ENCODE peak calls at places on chromosomes 2 and 18, in eight cellular contexts. E is A549, X is HepG2, V is K562, W is HCT116, K is GM12878, O is endothelial cell of umbilical vein, Q is H1. H is an unnamed sample.
A peak's percentile ranks its signal among the peaks of the same experiment; 100 is the strongest.

GRCh38 chr2:11753452-11753885 is 7.0 kb downstream of the LPIN1 start:
- DNase-seq in E (no peak), W (no peak), K (peak; percentile 93), Q (no peak), O (peak; percentile 85), X (no peak), V (peak; percentile 34), H (peak; percentile 82)

GRCh38 chr2:27441958-27442281 is 261 bp upstream of the KRTCAP3 start:
- DNase-seq in O (no peak), X (no peak), E (no peak), W (no peak), Q (no peak), V (no peak), K (no peak), H (no peak)

GRCh38 chr18:47175283-47175894 is 775 bp downstream of the IER3IP1 start:
- DNase-seq in K (no peak), Q (no peak), V (no peak), E (no peak), W (no peak), O (peak; percentile 27), X (no peak), H (no peak)

GRCh38 chr2:12606472-12607000 is 110.2 kb upstream of the TRIB2 start:
- DNase-seq in W (no peak), E (no peak), Q (no peak), K (no peak), V (no peak), O (peak; percentile 8), X (peak; percentile 6), H (peak; percentile 25)

GRCh38 chr2:200590090-200590489 is 4.3 kb downstream of the AOX1 start:
- DNase-seq in E (no peak), O (no peak), V (no peak), X (no peak), K (no peak), Q (no peak), W (no peak), H (no peak)

GRCh38 chr2:79512442-79513401 is at the start of gene CTNNA2:
- DNase-seq in Q (peak; percentile 89), O (no peak), E (peak; percentile 62), X (peak; percentile 46), V (peak; percentile 90), W (no peak), K (no peak), H (no peak)

GRCh38 chr18:26017929-26018328 is 72.5 kb downstream of the SS18 start:
- DNase-seq in Q (no peak), V (no peak), K (no peak), E (peak; percentile 4), X (no peak), O (peak; percentile 25), W (no peak), H (peak; percentile 4)

GRCh38 chr2:73021371-73022010 is 50.0 kb downstream of the SFXN5 start:
- DNase-seq in V (no peak), X (peak; percentile 80), E (no peak), Q (peak; percentile 24), O (peak; percentile 7), K (no peak), W (no peak), H (no peak)

GRCh38 chr2:207048421-207048820 is 109.1 kb downstream of the CPO start:
- DNase-seq in X (no peak), Q (no peak), W (no peak), K (no peak), O (no peak), E (no peak), V (no peak), H (no peak)

GRCh38 chr2:3344897-3345296 is 32.7 kb downstream of the EIPR1 start:
- DNase-seq in Q (no peak), X (no peak), K (no peak), O (no peak), E (no peak), W (no peak), V (no peak), H (no peak)

GRCh38 chr2:102975996-102976636 is 214.3 kb downstream of the TMEM182 start:
- DNase-seq in Q (peak; percentile 54), O (no peak), K (no peak), X (peak; percentile 50), W (peak; percentile 16), V (peak; percentile 15), E (peak; percentile 55), H (peak; percentile 49)

GRCh38 chr2:225040862-225041209 is 1.4 kb downstream of the DOCK10 start:
- DNase-seq in X (no peak), O (no peak), E (peak; percentile 41), W (no peak), V (no peak), K (no peak), Q (no peak), H (no peak)

GRCh38 chr18:59345556-59345955 is 13.5 kb downstream of the LMAN1 start:
- DNase-seq in E (no peak), K (no peak), W (no peak), O (no peak), Q (no peak), X (no peak), V (no peak), H (no peak)

GRCh38 chr2:127771756-127772155 is 39.2 kb downstream of the WDR33 start:
- DNase-seq in V (no peak), X (no peak), Q (no peak), K (no peak), E (peak; percentile 38), O (peak; percentile 10), W (no peak), H (no peak)

GRCh38 chr2:76684762-76685161 is 837.4 kb downstream of the LRRTM4 start:
- DNase-seq in Q (no peak), X (no peak), V (no peak), O (no peak), E (no peak), W (no peak), K (no peak), H (no peak)

GRCh38 chr18:48899558-48900174 is 51.1 kb downstream of the SMAD7 start:
- DNase-seq in Q (no peak), X (no peak), V (no peak), O (no peak), K (no peak), W (no peak), E (no peak), H (no peak)

DNA sequence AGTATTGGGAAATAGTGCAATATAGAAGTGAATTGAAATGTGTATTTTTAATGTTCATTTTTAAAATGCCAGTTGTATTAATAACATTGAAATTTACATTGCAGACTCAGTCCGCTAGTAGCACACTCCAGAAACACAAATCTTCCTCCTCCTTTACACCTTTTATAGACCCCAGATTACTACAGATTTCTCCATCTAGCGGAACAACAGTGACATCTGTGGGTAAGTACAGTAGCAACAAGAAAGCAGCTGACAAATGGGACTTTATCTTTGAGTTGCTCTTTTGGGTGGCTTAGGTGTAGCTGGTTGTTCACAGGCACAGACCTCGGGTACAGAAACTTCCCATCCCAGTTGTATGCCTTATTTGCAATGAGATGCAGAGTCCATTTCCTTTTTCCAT is 118.2 kb upstream of the IL1R2 start:
- DNase-seq in V (peak; percentile 7), K (no peak), O (no peak), Q (no peak), E (peak; percentile 28), W (no peak), X (peak; percentile 29), H (peak; percentile 50)
- TF ChIP-seq MAX in V (no peak), K (no peak), O (no peak), Q (no peak), E (no peak), W (no peak), X (no peak), H (no peak)

GRCh38 chr2:238855299-238855698 is 7.4 kb downstream of the TWIST2 start:
- DNase-seq in K (no peak), X (no peak), Q (no peak), O (no peak), V (no peak), E (no peak), W (no peak), H (no peak)
- H3K4me3 ChIP-seq in K (no peak overlapping the region), X (no peak overlapping the region), Q (no peak overlapping the region), O (no peak overlapping the region), V (no peak overlapping the region), E (no peak overlapping the region), W (no peak overlapping the region), H (no peak overlapping the region)

DNA sequence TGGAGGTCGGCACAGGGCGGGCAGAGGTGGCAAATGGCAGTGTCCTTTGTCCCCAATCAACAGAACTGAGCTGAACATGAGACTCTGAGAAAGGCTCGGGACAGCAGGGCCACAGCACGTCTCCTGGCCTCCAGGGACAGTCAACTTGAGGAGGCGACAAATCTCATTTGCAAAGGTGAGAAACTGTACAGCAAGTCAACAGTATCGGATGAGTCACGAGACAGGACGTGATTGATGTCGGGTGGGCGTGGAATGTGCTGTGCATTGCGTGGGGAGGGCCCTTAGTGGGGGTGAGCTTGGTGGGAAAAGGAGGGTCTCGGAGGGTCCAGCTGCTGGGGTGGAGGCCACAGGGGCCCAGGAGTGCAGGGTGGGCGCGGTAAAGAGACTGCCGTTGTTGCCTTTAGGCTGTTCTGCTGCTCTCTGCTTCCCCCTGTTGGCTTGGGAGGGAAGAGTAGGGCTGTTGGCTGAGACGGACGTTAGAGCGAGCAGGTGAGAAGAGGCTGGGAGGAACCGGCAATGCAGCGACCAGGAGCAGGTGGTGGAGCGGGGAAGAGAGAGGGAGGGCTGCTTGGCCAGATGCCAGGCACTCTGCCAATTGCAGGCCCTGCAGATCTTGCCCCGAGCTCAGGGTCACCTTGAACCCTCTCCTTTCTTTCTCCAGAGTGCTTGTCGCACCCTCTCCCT is 164.3 kb downstream of the BCL2 start:
- DNase-seq in E (peak; percentile 46), V (peak; percentile 47), K (peak; percentile 88), W (peak; percentile 62), Q (peak; percentile 95), O (peak; percentile 57), X (peak; percentile 35), H (peak; percentile 52)
- TF ChIP-seq POLR2A in E (no peak), V (no peak), K (peak; percentile 54), W (no peak), Q (no peak), O (no peak), X (no peak), H (no peak)

DNA sequence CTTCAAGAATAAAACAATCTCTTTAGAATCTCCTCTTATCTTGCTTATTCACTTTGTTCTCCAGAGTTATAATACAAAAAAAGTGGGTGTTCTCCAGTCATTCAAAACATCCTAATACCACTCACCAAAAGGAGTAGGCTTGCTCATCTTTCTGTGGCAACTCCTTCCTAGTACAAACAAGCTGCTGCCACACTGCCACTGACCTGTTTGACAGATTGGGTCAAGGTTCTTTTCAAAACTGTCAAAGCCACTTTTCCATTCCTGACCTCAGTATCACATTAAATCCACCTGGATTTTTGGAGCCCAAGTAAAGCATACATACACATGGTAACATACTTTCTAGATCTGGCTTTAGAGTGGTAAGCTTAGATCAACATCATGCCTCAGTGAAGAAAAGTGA is 59.8 kb downstream of the SLC25A12 start:
- DNase-seq in X (peak; percentile 42), E (no peak), V (no peak), W (no peak), K (no peak), O (no peak), Q (no peak), H (no peak)
- TF ChIP-seq MAX in X (no peak), E (no peak), V (no peak), W (no peak), K (no peak), O (no peak), Q (no peak), H (no peak)

GRCh38 chr2:44940612-44941464 is 664 bp upstream of the SIX3 start:
- DNase-seq in Q (no peak), K (no peak), O (no peak), W (no peak), V (no peak), X (no peak), E (no peak), H (no peak)
- H3K4me3 ChIP-seq in Q (peak overlapping the region; percentile 26), K (no peak overlapping the region), O (no peak overlapping the region), W (peak overlapping the region; percentile 58), V (no peak overlapping the region), X (no peak overlapping the region), E (peak overlapping the region; percentile 61), H (no peak overlapping the region)